ENCODE peak calls at places on chromosome 19, in four cellular contexts. S is transverse colon, U is spleen, Z is breast epithelium. R is an unnamed sample.

GRCh38 chr19:55563261-55563690 is 17.4 kb downstream of the ZNF579 start:
- DNase-seq in Z (no peak), S (peak), U (no peak), R (no peak)

GRCh38 chr19:6125571-6125989 is 9.9 kb upstream of the ACSBG2 start:
- DNase-seq in Z (peak), S (peak), U (no peak), R (peak)

GRCh38 chr19:35643255-35644205 is 2.0 kb downstream of the ETV2 start:
- DNase-seq in S (peak), U (peak), Z (peak), R (peak)

GRCh38 chr19:51359294-51359693 is 6.9 kb downstream of the ETFB start:
- DNase-seq in U (no peak), Z (no peak), S (no peak), R (no peak)

GRCh38 chr19:10339380-10339960 is at the start of gene ICAM3:
- DNase-seq in S (peak), U (peak), Z (no peak), R (no peak)

GRCh38 chr19:17624314-17624991 is 63.7 kb downstream of the UNC13A start:
- DNase-seq in Z (no peak), S (no peak), U (no peak), R (no peak)

GRCh38 chr19:54421169-54421516 is 5.9 kb downstream of the TTYH1 start:
- DNase-seq in S (no peak), U (no peak), Z (no peak), R (no peak)

GRCh38 chr19:30448386-30449130 is 76.4 kb downstream of the ZNF536 start:
- DNase-seq in S (no peak), U (peak), Z (no peak), R (no peak)

GRCh38 chr19:6421075-6422014 is 3.3 kb downstream of the KHSRP start:
- DNase-seq in U (no peak), S (no peak), Z (no peak), R (no peak)

GRCh38 chr19:10523135-10523636 is 5.9 kb upstream of the S1PR5 start:
- DNase-seq in U (no peak), Z (no peak), S (no peak), R (no peak)

GRCh38 chr19:17026706-17027427 is at the start of gene CPAMD8:
- DNase-seq in S (no peak), U (no peak), Z (no peak), R (no peak)

GRCh38 chr19:55392820-55393219 is 7.1 kb downstream of the RPL28 start:
- DNase-seq in U (no peak), Z (no peak), S (no peak), R (no peak)

GRCh38 chr19:41427647-41428480 is 690 bp upstream of the B3GNT8 start:
- DNase-seq in U (no peak), S (peak), Z (no peak), R (peak)

GRCh38 chr19:29872224-29872731 is 60.5 kb downstream of the CCNE1 start:
- DNase-seq in U (peak), Z (no peak), S (no peak), R (no peak)

GRCh38 chr19:6890421-6890913 is 3.1 kb downstream of the ADGRE1 start:
- DNase-seq in S (no peak), U (no peak), Z (no peak), R (no peak)

GRCh38 chr19:50447053-50447452 is 14.4 kb downstream of the MYBPC2 start:
- DNase-seq in S (no peak), U (no peak), Z (no peak), R (no peak)

GRCh38 chr19:57888494-57889231 is at the start of gene ZNF814:
- DNase-seq in U (peak), S (peak), Z (peak), R (peak)
- TF ChIP-seq POLR2AphosphoS5 in U (peak), S (peak), Z (peak), R (peak)

GRCh38 chr19:38618590-38619360 is at the start of gene EIF3K:
- DNase-seq in Z (peak), U (peak), S (peak), R (peak)
- TF ChIP-seq POLR2A in Z (peak), U (no peak), S (peak), R (peak)

DNA sequence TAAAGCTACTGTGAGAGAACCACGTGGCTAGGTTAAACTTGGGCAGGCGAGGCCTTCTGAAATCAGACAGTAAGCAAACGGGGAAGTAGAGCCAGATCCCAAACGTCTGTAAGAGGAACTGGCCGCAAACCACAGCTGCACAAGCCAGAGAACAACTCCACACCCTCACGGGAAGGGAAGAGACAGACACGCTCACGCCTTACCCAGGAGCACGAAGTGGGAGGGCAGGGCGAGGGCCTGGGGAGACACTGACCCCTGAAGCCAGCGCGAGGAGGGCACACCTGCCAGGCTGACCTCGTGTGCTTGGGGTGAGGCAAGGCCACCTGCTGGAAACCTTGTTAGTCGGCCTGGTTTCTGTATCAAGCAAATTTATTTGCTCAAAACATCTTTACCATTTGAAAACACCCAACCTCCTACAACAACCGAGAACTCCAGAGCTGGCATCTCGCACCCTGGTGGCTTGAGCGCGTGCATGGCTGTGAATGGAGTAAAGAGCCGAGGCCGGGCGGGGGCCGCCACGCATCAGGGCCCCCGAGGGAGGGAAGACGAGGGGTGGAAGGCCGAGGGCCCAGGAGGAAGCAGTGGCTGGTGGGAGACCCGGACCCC is 7.3 kb downstream of the POLR2E start:
- DNase-seq in S (peak), Z (no peak), U (peak), R (no peak)
- TF ChIP-seq CTCF in S (no peak), Z (no peak), U (no peak), R (no peak)

DNA sequence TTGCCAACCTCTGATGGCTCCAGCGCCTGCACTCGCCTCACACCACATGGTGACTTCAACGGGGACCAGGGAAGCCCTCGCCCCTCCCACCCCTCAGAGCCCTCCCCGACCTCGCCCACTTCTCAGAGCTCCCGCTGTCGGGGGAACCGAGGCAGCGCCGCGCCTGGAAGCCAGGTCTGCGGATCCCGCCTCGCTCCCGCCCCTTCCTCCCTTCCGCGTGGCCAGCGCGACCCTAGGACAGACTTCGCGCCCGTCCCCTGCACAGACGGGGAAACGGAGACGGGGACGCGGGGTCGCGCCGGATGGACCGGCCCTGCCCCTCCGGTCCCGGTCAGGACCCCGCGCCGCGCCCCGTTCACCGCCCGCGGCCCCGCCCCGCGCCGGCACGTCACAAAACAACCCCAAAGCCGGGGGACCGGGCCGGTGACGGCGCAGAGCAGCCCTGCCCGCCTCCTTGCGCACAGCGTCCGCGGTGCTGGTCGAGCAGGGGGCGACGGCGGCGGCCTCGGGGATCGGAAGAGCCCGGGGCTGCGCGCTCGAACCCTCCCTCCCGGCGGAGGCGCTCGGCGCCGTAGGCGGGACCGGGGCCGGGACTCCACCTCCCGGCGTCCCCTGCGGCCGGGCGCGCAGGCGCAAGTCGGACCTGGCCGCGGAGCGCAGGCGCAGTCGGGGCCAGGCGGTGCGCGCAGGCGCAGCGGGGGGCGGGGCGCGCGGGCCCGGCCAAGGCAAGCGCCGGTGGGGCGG is 379 bp upstream of the CDC34 start:
- DNase-seq in U (peak), S (peak), Z (peak), R (peak)
- TF ChIP-seq POLR2AphosphoS5 in U (peak), S (peak), Z (peak), R (no peak)

GRCh38 chr19:21767065-21767800 is at the start of gene ZNF100:
- DNase-seq in U (peak), S (peak), Z (peak), R (peak)
- TF ChIP-seq POLR2A in U (no peak), S (peak), Z (peak), R (peak)

GRCh38 chr19:23437901-23438300 is 42.6 kb upstream of the ZNF91 start:
- DNase-seq in S (no peak), U (no peak), Z (no peak), R (no peak)
- TF ChIP-seq CTCF in S (no peak), U (no peak), Z (no peak), R (no peak)

R was measured in prostate gland.